ENCODE peak calls at places on chromosomes 11 and 22, in eight cellular contexts. S is esophagus squamous epithelium; M is right cardiac atrium; P is spleen; A is neuronal stem cell; L is CD8-positive, alpha-beta T cell; V is lower lobe of right lung; W is fibroblast of lung. X is an unnamed sample. For H3K9me3, the result is how much of the 10 kb centered on the place peaks cover.

GRCh38 chr11:58905716-58906547 is 33.4 kb upstream of the GLYATL1 start:
- DNase-seq in S (no peak), M (peak), P (no peak), A (peak), L (no peak), V (no peak), W (peak), X (no peak)

GRCh38 chr11:107704432-107704831 is 7.4 kb downstream of the SLN start:
- DNase-seq in S (no peak), M (no peak), P (no peak), A (no peak), L (no peak), V (no peak), W (peak), X (no peak)

GRCh38 chr11:19696073-19696472 is 16.6 kb upstream of the NAV2 start:
- DNase-seq in S (no peak), M (no peak), P (no peak), A (no peak), L (no peak), V (no peak), W (no peak), X (no peak)

GRCh38 chr11:128342511-128343133 is 244.7 kb downstream of the ETS1 start:
- DNase-seq in S (no peak), M (peak), P (peak), A (no peak), L (peak), V (peak), W (peak), X (peak)

GRCh38 chr11:8913961-8914660 is 3.1 kb downstream of the AKIP1 start:
- DNase-seq in S (no peak), M (no peak), P (no peak), A (peak), L (peak), V (no peak), W (peak), X (no peak)

GRCh38 chr22:21766933-21767462 is 31.4 kb upstream of the YPEL1 start:
- DNase-seq in S (no peak), M (no peak), P (peak), A (no peak), L (peak), V (no peak), W (no peak), X (no peak)

GRCh38 chr11:117328414-117329010 is 858 bp downstream of the CEP164 start:
- DNase-seq in S (no peak), M (peak), P (peak), A (no peak), L (no peak), V (no peak), W (peak), X (no peak)

GRCh38 chr22:38699143-38699542 is 1.6 kb downstream of the JOSD1 start:
- DNase-seq in S (no peak), M (no peak), P (no peak), A (no peak), L (no peak), V (no peak), W (no peak), X (no peak)

GRCh38 chr11:44992181-44992582 is 41.5 kb upstream of the TP53I11 start:
- DNase-seq in S (no peak), M (no peak), P (no peak), A (no peak), L (no peak), V (no peak), W (no peak), X (peak)

GRCh38 chr11:45289369-45289768 is 3.2 kb upstream of the SYT13 start:
- DNase-seq in S (no peak), M (no peak), P (no peak), A (no peak), L (no peak), V (no peak), W (peak), X (no peak)

GRCh38 chr11:62237499-62237898 is 4.5 kb upstream of the SCGB1D2 start:
- DNase-seq in S (no peak), M (no peak), P (no peak), A (no peak), L (no peak), V (no peak), W (no peak), X (no peak)

GRCh38 chr11:62233730-62234129 is 8.3 kb upstream of the SCGB1D2 start:
- DNase-seq in S (no peak), M (no peak), P (no peak), A (no peak), L (no peak), V (no peak), W (no peak), X (no peak)

GRCh38 chr11:62241095-62241494 is 944 bp upstream of the SCGB1D2 start:
- DNase-seq in S (no peak), M (no peak), P (no peak), A (no peak), L (no peak), V (no peak), W (no peak), X (no peak)

GRCh38 chr11:62238151-62238550 is 3.9 kb upstream of the SCGB1D2 start:
- DNase-seq in S (no peak), M (no peak), P (no peak), A (no peak), L (no peak), V (no peak), W (no peak), X (no peak)

GRCh38 chr11:62236187-62236586 is 5.9 kb upstream of the SCGB1D2 start:
- DNase-seq in S (no peak), M (no peak), P (no peak), A (no peak), L (no peak), V (no peak), W (no peak), X (no peak)
- H3K9me3 ChIP-seq in S (under half), M (under half), P (under half), A (under half), L (under half), V (under half), W (under half), X (under half)

GRCh38 chr11:69496631-69497220 is 15.3 kb downstream of the LINC01488 start:
- DNase-seq in S (no peak), M (no peak), P (peak), A (no peak), L (no peak), V (no peak), W (no peak), X (no peak)
- H3K27ac ChIP-seq in S (no peak), M (peak), P (no peak), A (peak), L (no peak), V (peak), W (peak), X (no peak)

GRCh38 chr22:29003552-29003951 is 58.1 kb downstream of the C22orf31 start:
- DNase-seq in S (no peak), M (no peak), P (no peak), A (no peak), L (no peak), V (no peak), W (no peak), X (no peak)

GRCh38 chr22:29003975-29004646 is 57.5 kb downstream of the C22orf31 start:
- DNase-seq in S (no peak), M (no peak), P (no peak), A (peak), L (no peak), V (peak), W (no peak), X (peak)

GRCh38 chr22:29006346-29006745 is 55.3 kb downstream of the C22orf31 start:
- DNase-seq in S (no peak), M (no peak), P (no peak), A (no peak), L (no peak), V (no peak), W (no peak), X (no peak)

GRCh38 chr22:29002603-29003002 is 59.0 kb downstream of the C22orf31 start:
- DNase-seq in S (no peak), M (no peak), P (no peak), A (no peak), L (no peak), V (no peak), W (no peak), X (peak)

GRCh38 chr22:29004647-29005371 is 56.8 kb downstream of the C22orf31 start:
- DNase-seq in S (no peak), M (peak), P (no peak), A (peak), L (no peak), V (peak), W (peak), X (peak)
- H3K9me3 ChIP-seq in S (under half), M (under half), P (under half), A (under half), L (under half), V (under half), W (under half), X (under half)

GRCh38 chr11:61390161-61390560 is 2.2 kb upstream of the TMEM216 start:
- DNase-seq in S (no peak), M (no peak), P (no peak), A (no peak), L (no peak), V (no peak), W (no peak), X (no peak)

DNA sequence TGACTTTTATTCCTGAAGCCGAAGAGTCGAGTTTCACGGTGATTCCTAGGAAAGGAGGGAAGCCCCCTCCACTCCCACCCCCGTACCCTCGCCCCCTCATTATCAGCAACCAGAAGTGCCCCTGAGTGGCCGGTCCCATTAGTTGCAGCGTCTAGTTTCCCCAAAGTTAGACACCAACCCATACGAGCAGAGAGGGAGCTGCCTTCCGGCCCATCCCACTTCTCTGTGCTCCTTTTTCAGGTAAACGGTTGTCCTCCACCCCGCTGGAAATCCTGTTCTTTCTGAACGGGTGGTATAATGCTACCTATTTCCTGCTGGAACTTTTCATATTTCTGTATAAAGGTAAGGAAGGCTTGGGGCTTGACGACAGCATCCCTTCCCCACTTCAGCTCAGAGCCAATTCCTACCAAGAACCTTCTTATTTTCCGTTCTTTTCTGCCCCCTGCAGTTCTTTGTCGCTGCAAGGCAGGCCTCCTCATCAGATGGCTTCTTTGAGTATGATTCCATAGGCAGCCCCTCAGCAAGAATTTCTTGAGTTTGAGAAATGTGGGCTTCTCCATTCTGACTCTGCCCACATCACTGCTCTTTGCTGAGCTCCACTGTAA is 706 bp downstream of the TMEM216 start:
- DNase-seq in S (no peak), M (no peak), P (no peak), A (peak), L (no peak), V (no peak), W (peak), X (no peak)
- H3K27ac ChIP-seq in S (peak), M (no peak), P (peak), A (no peak), L (peak), V (peak), W (peak), X (peak)

GRCh38 chr11:27383645-27384044 is 20.6 kb upstream of the CCDC34 start:
- DNase-seq in S (no peak), M (no peak), P (no peak), A (no peak), L (no peak), V (no peak), W (no peak), X (no peak)
- H3K9me3 ChIP-seq in S (under half), M (under half), P (under half), A (under half), L (under half), V (under half), W (under half), X (under half)

GRCh38 chr11:126345283-126345682 is 10.2 kb upstream of the ST3GAL4 start:
- DNase-seq in S (no peak), M (no peak), P (peak), A (no peak), L (no peak), V (no peak), W (no peak), X (no peak)
- H3K27ac ChIP-seq in S (peak), M (no peak), P (peak), A (no peak), L (no peak), V (peak), W (no peak), X (no peak)

GRCh38 chr22:11598492-11599440 is 3929.2 kb upstream of the OR11H1 start:
- DNase-seq in S (no peak), M (no peak), P (peak), A (no peak), L (no peak), V (no peak), W (no peak), X (no peak)
- H3K9me3 ChIP-seq in S (under half), M (under half), P (half or more), A (under half), L (under half), V (under half), W (under half), X (under half)